ENCODE peak calls at places on chromosome 18, in four cellular contexts. One of them, this sample, is unnamed.

GRCh38 chr18:49094136-49094535 is 143.4 kb upstream of the SMAD7 start:
- DNase-seq in endodermal cell: no peak
- DNase-seq in astrocyte: peak; percentile 4
- DNase-seq in A673: no peak
- DNase-seq in this sample: no peak

GRCh38 chr18:7941533-7941932 is 374.4 kb downstream of the PTPRM start:
- DNase-seq in endodermal cell: no peak
- DNase-seq in astrocyte: no peak
- DNase-seq in A673: no peak
- DNase-seq in this sample: no peak

GRCh38 chr18:78884502-78884901 is 95.1 kb upstream of the SALL3 start:
- DNase-seq in endodermal cell: peak; percentile 45
- DNase-seq in astrocyte: no peak
- DNase-seq in A673: no peak
- DNase-seq in this sample: no peak

GRCh38 chr18:67517224-67517765 is 775 bp upstream of the DSEL start:
- DNase-seq in endodermal cell: peak; percentile 61
- DNase-seq in astrocyte: no peak
- DNase-seq in A673: no peak
- DNase-seq in this sample: no peak

GRCh38 chr18:5543854-5544389 is at the start of gene EPB41L3:
- DNase-seq in endodermal cell: peak; percentile 82
- DNase-seq in astrocyte: peak; percentile 18
- DNase-seq in A673: no peak
- DNase-seq in this sample: peak; percentile 62

GRCh38 chr18:68992719-68993482 is 195.0 kb downstream of the CCDC102B start:
- DNase-seq in endodermal cell: peak; percentile 57
- DNase-seq in astrocyte: no peak
- DNase-seq in A673: no peak
- DNase-seq in this sample: no peak

GRCh38 chr18:46385124-46385523 is 271.9 kb downstream of the LOXHD1 start:
- DNase-seq in endodermal cell: no peak
- DNase-seq in astrocyte: no peak
- DNase-seq in A673: no peak
- DNase-seq in this sample: no peak

GRCh38 chr18:14747513-14748474 is at the start of gene ANKRD30B:
- DNase-seq in endodermal cell: no peak
- DNase-seq in astrocyte: no peak
- DNase-seq in A673: no peak
- DNase-seq in this sample: no peak

GRCh38 chr18:71729611-71730010 is 814.5 kb downstream of the CBLN2 start:
- DNase-seq in endodermal cell: no peak
- DNase-seq in astrocyte: no peak
- DNase-seq in A673: no peak
- DNase-seq in this sample: no peak
- H3K9me3 ChIP-seq in endodermal cell: peaks cover 69% of the 10 kb centered on the region
- H3K9me3 ChIP-seq in astrocyte: no peaks in the 10 kb centered on the region
- H3K9me3 ChIP-seq in A673: no peaks in the 10 kb centered on the region
- H3K9me3 ChIP-seq in this sample: no peaks in the 10 kb centered on the region

GRCh38 chr18:61183798-61184197 is 149.4 kb upstream of the CDH20 start:
- DNase-seq in endodermal cell: no peak
- DNase-seq in astrocyte: no peak
- DNase-seq in A673: no peak
- DNase-seq in this sample: no peak

GRCh38 chr18:61189376-61189775 is 143.9 kb upstream of the CDH20 start:
- DNase-seq in endodermal cell: no peak
- DNase-seq in astrocyte: no peak
- DNase-seq in A673: no peak
- DNase-seq in this sample: no peak

GRCh38 chr18:61187971-61188370 is 145.3 kb upstream of the CDH20 start:
- DNase-seq in endodermal cell: no peak
- DNase-seq in astrocyte: no peak
- DNase-seq in A673: no peak
- DNase-seq in this sample: no peak
- H3K9me3 ChIP-seq in endodermal cell: no peaks in the 10 kb centered on the region
- H3K9me3 ChIP-seq in astrocyte: no peaks in the 10 kb centered on the region
- H3K9me3 ChIP-seq in A673: no peaks in the 10 kb centered on the region
- H3K9me3 ChIP-seq in this sample: no peaks in the 10 kb centered on the region

GRCh38 chr18:42404151-42404550 is 449.1 kb downstream of the PIK3C3 start:
- DNase-seq in endodermal cell: no peak
- DNase-seq in astrocyte: no peak
- DNase-seq in A673: no peak
- DNase-seq in this sample: no peak

GRCh38 chr18:42413870-42414269 is 458.8 kb downstream of the PIK3C3 start:
- DNase-seq in endodermal cell: no peak
- DNase-seq in astrocyte: peak; percentile 77
- DNase-seq in A673: no peak
- DNase-seq in this sample: no peak

GRCh38 chr18:42412281-42412680 is 457.2 kb downstream of the PIK3C3 start:
- DNase-seq in endodermal cell: no peak
- DNase-seq in astrocyte: peak; percentile 20
- DNase-seq in A673: no peak
- DNase-seq in this sample: no peak

GRCh38 chr18:42412896-42413295 is 457.9 kb downstream of the PIK3C3 start:
- DNase-seq in endodermal cell: no peak
- DNase-seq in astrocyte: peak; percentile 65
- DNase-seq in A673: peak; percentile 9
- DNase-seq in this sample: no peak

GRCh38 chr18:42409005-42409404 is 454.0 kb downstream of the PIK3C3 start:
- DNase-seq in endodermal cell: no peak
- DNase-seq in astrocyte: no peak
- DNase-seq in A673: no peak
- DNase-seq in this sample: no peak
- H3K9me3 ChIP-seq in endodermal cell: peaks cover 28% of the 10 kb centered on the region
- H3K9me3 ChIP-seq in astrocyte: peaks cover 5% of the 10 kb centered on the region
- H3K9me3 ChIP-seq in A673: peaks cover 4% of the 10 kb centered on the region
- H3K9me3 ChIP-seq in this sample: no peaks in the 10 kb centered on the region

GRCh38 chr18:10081477-10081876 is 167.7 kb downstream of the VAPA start:
- DNase-seq in endodermal cell: no peak
- DNase-seq in astrocyte: no peak
- DNase-seq in A673: no peak
- DNase-seq in this sample: no peak
- H3K9me3 ChIP-seq in endodermal cell: peaks cover 41% of the 10 kb centered on the region
- H3K9me3 ChIP-seq in astrocyte: peaks cover 14% of the 10 kb centered on the region
- H3K9me3 ChIP-seq in A673: peaks cover 22% of the 10 kb centered on the region
- H3K9me3 ChIP-seq in this sample: no peaks in the 10 kb centered on the region

GRCh38 chr18:12165038-12165768 is 71.6 kb downstream of the ANKRD62 start:
- DNase-seq in endodermal cell: no peak
- DNase-seq in astrocyte: no peak
- DNase-seq in A673: no peak
- DNase-seq in this sample: no peak
- H3K9me3 ChIP-seq in endodermal cell: peaks cover 5% of the 10 kb centered on the region
- H3K9me3 ChIP-seq in astrocyte: no peaks in the 10 kb centered on the region
- H3K9me3 ChIP-seq in A673: no peaks in the 10 kb centered on the region
- H3K9me3 ChIP-seq in this sample: peaks cover 3% of the 10 kb centered on the region

DNA sequence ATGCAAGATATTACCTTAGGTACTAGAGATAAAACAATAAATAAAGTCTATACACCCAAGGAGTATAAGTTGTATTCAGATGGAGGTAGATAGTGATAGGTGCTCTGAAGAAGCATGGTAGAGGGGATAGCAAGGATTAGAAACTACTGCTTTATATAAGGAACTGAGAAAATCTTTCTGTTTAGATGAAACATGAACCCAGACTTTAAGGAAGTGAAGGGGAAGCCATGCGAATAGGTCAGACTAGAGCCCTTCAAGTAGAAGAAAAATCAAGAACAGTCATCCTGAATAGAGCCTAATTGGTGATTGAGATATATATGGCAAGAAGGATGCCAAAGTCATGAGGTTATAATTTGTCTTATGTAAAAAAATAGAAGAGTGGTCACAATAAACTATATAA is 900.1 kb downstream of the MBD2 start:
- DNase-seq in endodermal cell: no peak
- DNase-seq in astrocyte: no peak
- DNase-seq in A673: no peak
- DNase-seq in this sample: no peak
- H3K9me3 ChIP-seq in endodermal cell: no peaks in the 10 kb centered on the region
- H3K9me3 ChIP-seq in astrocyte: no peaks in the 10 kb centered on the region
- H3K9me3 ChIP-seq in A673: no peaks in the 10 kb centered on the region
- H3K9me3 ChIP-seq in this sample: no peaks in the 10 kb centered on the region

GRCh38 chr18:28725876-28726275 is 548.9 kb upstream of the CDH2 start:
- DNase-seq in endodermal cell: no peak
- DNase-seq in astrocyte: peak; percentile 87
- DNase-seq in A673: no peak
- DNase-seq in this sample: no peak
- H3K9me3 ChIP-seq in endodermal cell: no peaks in the 10 kb centered on the region
- H3K9me3 ChIP-seq in astrocyte: no peaks in the 10 kb centered on the region
- H3K9me3 ChIP-seq in A673: peaks cover 4% of the 10 kb centered on the region
- H3K9me3 ChIP-seq in this sample: no peaks in the 10 kb centered on the region

GRCh38 chr18:9296233-9297006 is 38.2 kb upstream of the TWSG1 start:
- DNase-seq in endodermal cell: no peak
- DNase-seq in astrocyte: no peak
- DNase-seq in A673: peak; percentile 23
- DNase-seq in this sample: no peak
- H3K9me3 ChIP-seq in endodermal cell: peaks cover 22% of the 10 kb centered on the region
- H3K9me3 ChIP-seq in astrocyte: no peaks in the 10 kb centered on the region
- H3K9me3 ChIP-seq in A673: peaks cover 12% of the 10 kb centered on the region
- H3K9me3 ChIP-seq in this sample: peaks cover 17% of the 10 kb centered on the region

GRCh38 chr18:23274638-23275482 is 139.6 kb downstream of the CABLES1 start:
- DNase-seq in endodermal cell: no peak
- DNase-seq in astrocyte: no peak
- DNase-seq in A673: no peak
- DNase-seq in this sample: no peak
- H3K9me3 ChIP-seq in endodermal cell: peaks cover 45% of the 10 kb centered on the region
- H3K9me3 ChIP-seq in astrocyte: peaks cover 3% of the 10 kb centered on the region
- H3K9me3 ChIP-seq in A673: no peaks in the 10 kb centered on the region
- H3K9me3 ChIP-seq in this sample: no peaks in the 10 kb centered on the region

DNA sequence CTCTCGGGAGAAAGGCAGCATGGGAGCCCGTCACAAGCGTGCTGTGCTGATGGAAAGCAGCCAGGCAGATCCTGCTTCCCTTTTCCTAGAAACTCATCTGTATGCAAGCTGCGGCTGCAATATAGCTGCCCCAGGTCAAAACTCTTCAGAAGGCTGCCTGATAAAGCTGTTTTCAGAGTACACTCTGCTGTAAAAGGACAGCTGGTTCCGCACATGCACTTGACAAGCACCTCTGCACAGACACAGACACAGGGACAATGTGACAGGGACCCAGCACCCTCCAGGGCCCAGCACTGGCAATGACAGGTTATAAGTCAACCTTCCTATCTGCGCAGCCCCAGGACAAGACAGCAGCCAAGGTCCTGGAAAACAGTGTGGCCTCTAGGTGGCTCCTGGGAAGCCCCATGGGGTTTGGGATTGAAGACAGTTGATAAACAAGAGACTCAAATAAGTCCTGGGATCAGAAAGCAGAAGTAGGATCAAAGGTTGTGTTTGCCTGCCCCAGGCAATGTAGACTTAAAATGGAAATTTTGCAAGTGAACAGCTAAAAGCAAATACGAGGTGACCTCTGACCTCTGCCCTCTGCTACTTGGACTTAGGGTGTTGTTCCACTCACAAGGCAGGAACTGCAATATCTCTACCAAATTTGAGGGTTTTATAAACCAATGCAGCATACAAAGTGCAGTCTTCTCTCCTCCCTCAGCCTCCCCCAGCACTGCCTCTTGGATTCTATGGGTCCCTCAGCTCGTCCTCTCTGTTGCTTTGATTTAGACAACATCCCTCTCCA is 16.9 kb downstream of the SLC66A2 start:
- DNase-seq in endodermal cell: peak; percentile 58
- DNase-seq in astrocyte: no peak
- DNase-seq in A673: no peak
- DNase-seq in this sample: peak; percentile 51
- H3K9me3 ChIP-seq in endodermal cell: peaks cover 53% of the 10 kb centered on the region
- H3K9me3 ChIP-seq in astrocyte: peaks cover 7% of the 10 kb centered on the region
- H3K9me3 ChIP-seq in A673: peaks cover 33% of the 10 kb centered on the region
- H3K9me3 ChIP-seq in this sample: no peaks in the 10 kb centered on the region